ENCODE peak calls at places on chromosomes 11 and 22, in six cellular contexts. I is DMS53, L is HTR-8/SVneo, A is H1, O is progenitor cell of endocrine pancreas, E is GOT3. S is an unnamed sample.
A peak's percentile ranks its signal among the peaks of the same experiment; 100 is the strongest.

GRCh38 chr11:66728760-66729385 is at the start of gene SPTBN2:
- DNase-seq in I (peak; percentile 78), L (no peak), A (no peak), O (no peak), E (no peak), S (no peak)

GRCh38 chr11:132142554-132142953 is 772.1 kb downstream of the NTM start:
- DNase-seq in I (no peak), L (no peak), A (no peak), O (no peak), E (no peak), S (no peak)

GRCh38 chr22:36425977-36426523 is 38.3 kb upstream of the MYH9 start:
- DNase-seq in I (peak; percentile 38), L (no peak), A (no peak), O (no peak), E (no peak), S (no peak)

GRCh38 chr22:19106886-19107729 is 15.1 kb downstream of the DGCR2 start:
- DNase-seq in I (no peak), L (no peak), A (no peak), O (no peak), E (no peak), S (no peak)

GRCh38 chr11:66454253-66454652 is 12.5 kb upstream of the PELI3 start:
- DNase-seq in I (no peak), L (peak; percentile 73), A (no peak), O (no peak), E (no peak), S (no peak)

GRCh38 chr22:45291931-45292290 is 7.2 kb downstream of the UPK3A start:
- DNase-seq in I (no peak), L (no peak), A (no peak), O (no peak), E (no peak), S (no peak)

GRCh38 chr11:14751975-14752407 is 108.4 kb downstream of the PDE3B start:
- DNase-seq in I (no peak), L (no peak), A (no peak), O (no peak), E (no peak), S (no peak)

GRCh38 chr11:2150206-2150847 is 10.7 kb downstream of the INS start:
- DNase-seq in I (no peak), L (no peak), A (no peak), O (no peak), E (no peak), S (peak; percentile 67)

GRCh38 chr22:38180841-38181452 is 683 bp downstream of the PLA2G6 start:
- DNase-seq in I (peak; percentile 63), L (no peak), A (no peak), O (no peak), E (no peak), S (no peak)

GRCh38 chr11:75465701-75466531 is 32.9 kb upstream of the KLHL35 start:
- DNase-seq in I (no peak), L (peak; percentile 67), A (no peak), O (no peak), E (no peak), S (no peak)

GRCh38 chr22:24707477-24707816 is 67.1 kb downstream of the PIWIL3 start:
- DNase-seq in I (peak; percentile 45), L (no peak), A (no peak), O (no peak), E (no peak), S (no peak)

GRCh38 chr11:46520971-46521745 is 72.7 kb downstream of the AMBRA1 start:
- DNase-seq in I (no peak), L (peak; percentile 53), A (no peak), O (no peak), E (no peak), S (no peak)

GRCh38 chr11:5713695-5714094 is 22.6 kb upstream of the OR56B1 start:
- DNase-seq in I (no peak), L (no peak), A (no peak), O (no peak), E (no peak), S (no peak)

GRCh38 chr22:23305321-23305910 is 125.1 kb downstream of the BCR start:
- DNase-seq in I (no peak), L (peak; percentile 22), A (no peak), O (no peak), E (no peak), S (no peak)

S was measured in Panc1.